ENCODE peak calls at places on chromosomes 3 and 15, in five cellular contexts. B, J, L, H and G are unnamed samples.

GRCh38 chr3:153087595-153088566 is 74.1 kb upstream of the RAP2B start:
- DNase-seq in B (no peak), J (no peak), L (no peak), H (no peak), G (no peak)

GRCh38 chr3:72991522-72991921 is 5.1 kb upstream of the PPP4R2 start:
- DNase-seq in B (no peak), J (no peak), L (no peak), H (no peak), G (no peak)

GRCh38 chr15:26128611-26129140 is 265.5 kb upstream of the ATP10A start:
- DNase-seq in B (no peak), J (no peak), L (no peak), H (no peak), G (no peak)

GRCh38 chr15:85137507-85138175 is 156.0 kb downstream of the PDE8A start:
- DNase-seq in B (no peak), J (no peak), L (no peak), H (no peak), G (no peak)

GRCh38 chr3:66666362-66666761 is 165.5 kb upstream of the LRIG1 start:
- DNase-seq in B (no peak), J (no peak), L (no peak), H (no peak), G (no peak)

GRCh38 chr15:82014989-82015388 is 30.8 kb downstream of the MEX3B start:
- DNase-seq in B (no peak), J (no peak), L (no peak), H (no peak), G (no peak)

GRCh38 chr3:85605066-85605465 is 646.3 kb downstream of the CADM2 start:
- DNase-seq in B (no peak), J (no peak), L (no peak), H (no peak), G (no peak)

GRCh38 chr3:50201573-50202315 is 3.3 kb upstream of the SLC38A3 start:
- DNase-seq in B (no peak), J (no peak), L (no peak), H (peak), G (no peak)

GRCh38 chr3:61954097-61954528 is 392.7 kb downstream of the PTPRG start:
- DNase-seq in B (no peak), J (no peak), L (no peak), H (no peak), G (no peak)

GRCh38 chr3:89184596-89184995 is 77.2 kb downstream of the EPHA3 start:
- DNase-seq in B (no peak), J (no peak), L (no peak), H (no peak), G (no peak)

GRCh38 chr3:15845475-15845874 is 47.7 kb upstream of the ANKRD28 start:
- DNase-seq in B (no peak), J (no peak), L (no peak), H (no peak), G (no peak)

GRCh38 chr3:130276203-130276803 is 69.2 kb upstream of the COL6A5 start:
- DNase-seq in B (no peak), J (no peak), L (peak), H (peak), G (no peak)

GRCh38 chr3:184742676-184743135 is 30.8 kb upstream of the MAGEF1 start:
- DNase-seq in B (peak), J (peak), L (peak), H (no peak), G (no peak)

GRCh38 chr3:118495243-118495642 is 539.4 kb downstream of the IGSF11 start:
- DNase-seq in B (no peak), J (no peak), L (no peak), H (no peak), G (no peak)

GRCh38 chr3:194354315-194354714 is 3.2 kb upstream of the CPN2 start:
- DNase-seq in B (no peak), J (no peak), L (no peak), H (no peak), G (no peak)

GRCh38 chr15:30903497-30904187 is at the start of gene FAN1:
- DNase-seq in B (peak), J (peak), L (peak), H (peak), G (peak)

GRCh38 chr15:45167631-45168205 is 20.0 kb downstream of the SHF start:
- DNase-seq in B (no peak), J (no peak), L (no peak), H (no peak), G (no peak)

GRCh38 chr3:190983875-190984274 is 121.4 kb upstream of the GMNC start:
- DNase-seq in B (no peak), J (no peak), L (no peak), H (no peak), G (no peak)

GRCh38 chr15:58212909-58213526 is 74.8 kb downstream of the AQP9 start:
- DNase-seq in B (no peak), J (no peak), L (no peak), H (peak), G (no peak)

GRCh38 chr15:51076898-51077564 is 17.7 kb downstream of the TNFAIP8L3 start:
- DNase-seq in B (peak), J (peak), L (no peak), H (no peak), G (peak)

DNA sequence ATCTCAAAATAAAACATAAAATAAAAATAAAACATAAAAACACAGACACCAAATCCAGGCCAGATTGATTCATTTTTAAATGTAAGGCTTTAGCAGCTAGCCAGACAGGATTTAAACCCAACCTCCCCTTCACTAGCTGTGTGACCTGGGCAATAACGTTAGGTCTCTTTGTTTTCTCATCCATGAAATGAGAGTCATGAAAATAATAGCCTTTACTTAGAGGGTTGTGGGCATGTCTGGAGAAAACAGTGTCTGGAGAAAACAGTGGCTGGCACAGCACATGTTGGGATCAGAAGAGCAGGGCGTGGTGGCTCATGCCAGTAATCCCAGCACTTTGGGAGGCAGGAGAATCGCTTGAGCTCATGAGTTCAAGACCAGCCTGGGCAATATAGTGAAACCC is 1.8 kb upstream of the DPPA4 start:
- DNase-seq in B (no peak), J (no peak), L (no peak), H (no peak), G (no peak)
- TF ChIP-seq EP300 in B (no peak), J (no peak), L (no peak), H (no peak), G (no peak)

DNA sequence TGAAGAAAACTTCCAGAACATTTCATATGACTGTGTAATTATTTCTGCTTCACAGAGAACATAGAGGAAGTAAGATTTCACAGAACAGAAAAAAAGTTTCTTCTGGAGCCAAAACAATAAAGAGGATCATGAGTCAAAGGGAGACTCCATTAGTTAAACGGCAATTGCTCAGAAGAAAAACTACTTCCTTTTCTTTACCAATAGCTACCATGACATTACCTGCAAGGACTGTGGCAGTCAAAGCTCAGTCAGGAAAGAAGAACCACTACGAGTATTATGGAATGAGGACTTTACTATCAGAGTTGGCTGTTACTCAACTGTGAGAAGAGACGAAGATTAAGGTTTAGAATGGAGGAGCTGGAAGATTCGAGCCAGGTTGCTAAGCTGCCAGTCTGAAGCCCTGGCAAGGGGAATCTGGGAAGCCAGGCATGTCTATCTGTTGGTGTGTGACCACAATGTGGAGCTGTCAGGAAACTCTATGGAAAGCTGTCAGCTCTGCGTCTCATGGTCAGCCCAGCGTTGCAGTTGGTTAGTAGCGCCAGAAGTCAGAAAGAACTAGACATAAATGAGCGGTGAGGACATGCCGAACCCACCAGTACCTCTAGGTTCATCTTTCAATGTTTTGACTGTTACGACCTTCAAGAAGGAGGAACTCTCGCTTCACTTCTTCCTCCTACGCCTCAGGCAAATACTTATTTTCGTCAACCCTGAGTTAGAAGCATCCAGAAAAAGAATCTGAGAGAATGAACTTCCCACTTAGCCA is 604.3 kb downstream of the FGF12 start:
- DNase-seq in B (no peak), J (no peak), L (no peak), H (no peak), G (no peak)
- TF ChIP-seq EP300 in B (no peak), J (no peak), L (no peak), H (no peak), G (no peak)

GRCh38 chr3:32709346-32709745 is 24.4 kb downstream of the CNOT10 start:
- DNase-seq in B (no peak), J (no peak), L (no peak), H (no peak), G (no peak)
- TF ChIP-seq EP300 in B (no peak), J (no peak), L (no peak), H (no peak), G (no peak)

DNA sequence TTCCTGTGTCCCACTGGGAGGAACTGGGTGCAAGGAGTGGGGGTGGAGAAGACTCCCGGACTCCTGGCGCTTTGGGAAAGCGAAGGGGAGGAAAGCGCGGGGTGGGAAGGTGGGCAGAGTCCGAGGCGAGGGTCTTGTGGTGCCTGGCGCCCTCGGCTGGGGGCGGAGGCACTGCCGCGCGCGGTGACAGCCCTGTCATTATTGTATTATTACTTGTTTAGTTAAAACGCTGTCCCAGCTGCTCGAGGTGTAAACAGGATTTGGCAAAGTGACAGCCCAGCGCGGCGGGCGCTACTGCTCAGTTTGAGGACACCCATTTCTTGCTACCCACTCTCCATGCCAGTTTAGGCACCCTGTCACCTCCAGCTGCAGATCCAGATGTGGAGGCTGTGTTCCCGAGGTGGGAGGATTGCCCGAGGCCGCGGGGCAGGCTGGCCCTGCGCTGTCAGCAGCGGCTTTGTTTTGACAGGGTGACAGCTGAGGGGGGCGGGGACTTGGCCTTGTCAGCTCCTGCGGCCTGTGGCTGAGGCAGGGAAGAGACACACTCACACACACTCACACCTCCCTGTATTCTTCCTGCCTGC is 1.0 kb downstream of the KAT2B start:
- DNase-seq in B (peak), J (peak), L (peak), H (peak), G (peak)
- TF ChIP-seq EP300 in B (no peak), J (no peak), L (peak), H (no peak), G (no peak)

DNA sequence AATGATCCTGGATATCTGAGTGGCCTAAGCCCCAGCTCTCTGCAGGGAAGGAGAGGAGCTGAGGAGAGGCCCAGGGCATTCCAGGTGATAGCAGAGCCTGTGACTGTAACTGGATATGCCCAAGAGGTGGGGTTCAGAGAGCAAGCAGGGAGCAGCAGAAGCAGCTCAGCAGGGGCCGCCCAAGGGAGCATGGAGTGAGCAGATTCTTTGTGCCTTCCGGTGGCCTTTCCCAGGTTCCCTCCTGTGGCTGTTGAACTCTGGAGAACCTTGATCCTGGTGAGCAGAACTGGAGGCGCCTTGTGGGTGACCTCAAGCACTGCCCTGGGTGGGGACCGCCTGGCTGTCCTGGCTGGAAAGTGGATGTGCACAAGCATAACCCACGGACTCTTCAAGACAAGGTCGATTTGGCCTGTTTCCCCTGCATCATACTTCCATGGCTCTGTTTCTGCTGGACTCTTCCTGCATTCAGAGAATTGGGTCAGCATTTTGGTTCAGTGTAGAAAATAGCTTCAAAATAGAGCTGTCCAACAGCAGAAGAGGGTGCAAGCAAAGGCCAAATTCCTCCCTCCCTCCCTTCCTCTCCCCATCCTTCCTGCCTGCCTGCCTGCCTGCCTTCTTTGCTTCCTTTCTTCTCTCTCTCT is 76.1 kb downstream of the ARNT2 start:
- DNase-seq in B (no peak), J (no peak), L (no peak), H (peak), G (no peak)
- TF ChIP-seq EP300 in B (no peak), J (no peak), L (no peak), H (no peak), G (no peak)

DNA sequence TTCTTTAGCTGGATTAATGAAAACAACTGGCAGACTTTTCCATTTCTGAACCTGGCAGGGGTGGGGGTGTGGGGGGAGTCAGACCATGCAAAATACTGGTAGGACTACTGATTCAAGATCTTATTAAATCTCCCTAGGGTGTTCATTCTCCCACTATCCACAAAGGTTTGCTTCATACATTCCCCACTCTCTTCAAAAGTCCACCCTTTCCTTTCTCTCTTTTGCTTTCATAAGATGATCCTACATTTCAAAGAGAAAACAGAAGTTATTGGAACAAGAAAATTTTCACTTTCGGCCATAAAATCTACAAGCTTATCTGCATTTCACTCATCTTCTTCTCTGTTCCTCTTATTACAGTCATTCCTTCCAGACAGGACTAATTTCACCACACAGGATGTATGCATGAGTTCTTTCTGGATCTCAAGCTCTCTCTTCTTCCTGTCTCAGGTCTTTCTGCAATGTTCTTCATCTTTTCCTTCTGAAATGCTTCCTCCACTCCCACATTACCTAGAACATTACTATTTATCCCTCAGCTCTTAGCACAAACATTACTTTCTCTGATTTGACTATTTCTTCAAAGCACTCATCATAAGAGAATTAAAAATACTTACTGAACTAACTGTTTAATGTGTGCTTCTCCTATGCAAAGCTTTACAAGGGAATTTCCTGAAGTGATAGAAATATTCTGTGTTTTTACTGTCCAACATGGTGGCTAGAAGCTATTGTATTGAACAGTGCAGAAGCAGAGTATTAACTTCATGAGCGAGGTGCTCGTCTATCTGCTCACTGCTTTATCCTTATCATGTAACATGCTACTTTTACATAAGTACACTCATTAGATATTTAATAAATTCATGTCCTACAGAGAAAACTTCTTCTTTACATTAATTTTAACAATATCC is 238.9 kb downstream of the ISL2 start:
- DNase-seq in B (no peak), J (no peak), L (no peak), H (no peak), G (no peak)
- TF ChIP-seq EP300 in B (no peak), J (no peak), L (no peak), H (no peak), G (no peak)

DNA sequence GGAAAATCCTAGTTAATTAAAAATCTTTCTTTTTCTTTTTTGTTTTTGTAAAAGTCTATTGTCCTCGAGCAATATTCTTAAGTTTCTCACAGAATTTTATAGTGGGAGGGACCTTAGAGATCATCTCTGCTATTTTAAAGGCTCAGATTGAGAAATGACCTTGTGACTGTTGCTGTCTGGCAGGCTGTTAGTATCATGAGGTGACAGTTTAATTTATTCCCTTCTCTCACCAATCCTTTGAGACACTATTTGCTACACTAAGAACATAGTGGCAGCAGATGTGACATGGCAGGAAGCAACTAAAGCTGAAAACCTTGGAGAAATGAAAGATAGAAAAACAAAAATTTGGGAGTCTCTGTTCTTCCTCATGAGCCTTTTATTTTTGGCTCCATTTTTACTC is 24.9 kb downstream of the APPL1 start:
- DNase-seq in B (no peak), J (no peak), L (no peak), H (no peak), G (no peak)
- TF ChIP-seq EP300 in B (no peak), J (no peak), L (no peak), H (no peak), G (no peak)